ENCODE peak calls at places on chromosomes 16 and 17, in eight cellular contexts. One of them, this sample, is unnamed.

GRCh38 chr17:74961657-74962360 is 10.8 kb downstream of the HID1 start:
- DNase-seq in stimulated activated CD4-positive, alpha-beta T cell treated with anti-CD3 and anti-CD28 coated beads, Interleukin-2, amount 100 ng/mL, for 24 hours: peak; percentile 93
- DNase-seq in NCI-H345: peak; percentile 91
- DNase-seq in fibroblast of pulmonary artery: peak; percentile 90
- DNase-seq in ascending aorta: peak; percentile 91
- DNase-seq in activated T-helper 1 cell treated with Interleukin-2 at 50 U/mL for 16 hours: peak; percentile 70
- DNase-seq in NCI-H1092: peak; percentile 77
- DNase-seq in stimulated activated CD8-positive, alpha-beta memory T cell treated with anti-CD3 and anti-CD28 coated beads, Interleukin-15, amount 100 ng/mL, for 1 hour: peak; percentile 81
- DNase-seq in this sample: peak; percentile 83

GRCh38 chr16:69138608-69139007 is 6.2 kb downstream of the UTP4 start:
- DNase-seq in NCI-H345: no peak
- DNase-seq in stimulated activated CD8-positive, alpha-beta memory T cell treated with anti-CD3 and anti-CD28 coated beads, Interleukin-15, amount 100 ng/mL, for 1 hour: no peak
- DNase-seq in fibroblast of pulmonary artery: no peak
- DNase-seq in NCI-H1092: no peak
- DNase-seq in activated T-helper 1 cell treated with Interleukin-2 at 50 U/mL for 16 hours: no peak
- DNase-seq in ascending aorta: no peak
- DNase-seq in stimulated activated CD4-positive, alpha-beta T cell treated with anti-CD3 and anti-CD28 coated beads, Interleukin-2, amount 100 ng/mL, for 24 hours: no peak
- DNase-seq in this sample: no peak

GRCh38 chr17:77332981-77333685 is 192.4 kb downstream of the SEC14L1 start:
- DNase-seq in ascending aorta: peak; percentile 33
- DNase-seq in NCI-H345: no peak
- DNase-seq in activated T-helper 1 cell treated with Interleukin-2 at 50 U/mL for 16 hours: no peak
- DNase-seq in stimulated activated CD8-positive, alpha-beta memory T cell treated with anti-CD3 and anti-CD28 coated beads, Interleukin-15, amount 100 ng/mL, for 1 hour: no peak
- DNase-seq in stimulated activated CD4-positive, alpha-beta T cell treated with anti-CD3 and anti-CD28 coated beads, Interleukin-2, amount 100 ng/mL, for 24 hours: peak; percentile 60
- DNase-seq in NCI-H1092: no peak
- DNase-seq in fibroblast of pulmonary artery: peak; percentile 68
- DNase-seq in this sample: peak; percentile 98

GRCh38 chr17:29677139-29677834 is 54.6 kb upstream of the CORO6 start:
- DNase-seq in NCI-H345: no peak
- DNase-seq in stimulated activated CD4-positive, alpha-beta T cell treated with anti-CD3 and anti-CD28 coated beads, Interleukin-2, amount 100 ng/mL, for 24 hours: no peak
- DNase-seq in fibroblast of pulmonary artery: peak; percentile 61
- DNase-seq in ascending aorta: peak; percentile 65
- DNase-seq in stimulated activated CD8-positive, alpha-beta memory T cell treated with anti-CD3 and anti-CD28 coated beads, Interleukin-15, amount 100 ng/mL, for 1 hour: no peak
- DNase-seq in activated T-helper 1 cell treated with Interleukin-2 at 50 U/mL for 16 hours: no peak
- DNase-seq in NCI-H1092: no peak
- DNase-seq in this sample: peak; percentile 83

GRCh38 chr16:50908468-50908867 is 166.6 kb downstream of the CYLD start:
- DNase-seq in activated T-helper 1 cell treated with Interleukin-2 at 50 U/mL for 16 hours: no peak
- DNase-seq in NCI-H1092: no peak
- DNase-seq in stimulated activated CD8-positive, alpha-beta memory T cell treated with anti-CD3 and anti-CD28 coated beads, Interleukin-15, amount 100 ng/mL, for 1 hour: no peak
- DNase-seq in ascending aorta: no peak
- DNase-seq in NCI-H345: no peak
- DNase-seq in stimulated activated CD4-positive, alpha-beta T cell treated with anti-CD3 and anti-CD28 coated beads, Interleukin-2, amount 100 ng/mL, for 24 hours: no peak
- DNase-seq in fibroblast of pulmonary artery: no peak
- DNase-seq in this sample: no peak

GRCh38 chr17:79368521-79368920 is 242.3 kb downstream of the RBFOX3 start:
- DNase-seq in ascending aorta: no peak
- DNase-seq in activated T-helper 1 cell treated with Interleukin-2 at 50 U/mL for 16 hours: no peak
- DNase-seq in NCI-H345: no peak
- DNase-seq in NCI-H1092: no peak
- DNase-seq in stimulated activated CD4-positive, alpha-beta T cell treated with anti-CD3 and anti-CD28 coated beads, Interleukin-2, amount 100 ng/mL, for 24 hours: no peak
- DNase-seq in fibroblast of pulmonary artery: no peak
- DNase-seq in stimulated activated CD8-positive, alpha-beta memory T cell treated with anti-CD3 and anti-CD28 coated beads, Interleukin-15, amount 100 ng/mL, for 1 hour: no peak
- DNase-seq in this sample: no peak

GRCh38 chr16:81707411-81708321 is 71.4 kb upstream of the PLCG2 start:
- DNase-seq in stimulated activated CD8-positive, alpha-beta memory T cell treated with anti-CD3 and anti-CD28 coated beads, Interleukin-15, amount 100 ng/mL, for 1 hour: no peak
- DNase-seq in ascending aorta: no peak
- DNase-seq in activated T-helper 1 cell treated with Interleukin-2 at 50 U/mL for 16 hours: no peak
- DNase-seq in NCI-H1092: no peak
- DNase-seq in NCI-H345: peak; percentile 18
- DNase-seq in fibroblast of pulmonary artery: peak; percentile 39
- DNase-seq in stimulated activated CD4-positive, alpha-beta T cell treated with anti-CD3 and anti-CD28 coated beads, Interleukin-2, amount 100 ng/mL, for 24 hours: no peak
- DNase-seq in this sample: peak; percentile 63

GRCh38 chr17:49510720-49511110 is 15.6 kb downstream of the NGFR start:
- DNase-seq in activated T-helper 1 cell treated with Interleukin-2 at 50 U/mL for 16 hours: no peak
- DNase-seq in NCI-H345: no peak
- DNase-seq in stimulated activated CD8-positive, alpha-beta memory T cell treated with anti-CD3 and anti-CD28 coated beads, Interleukin-15, amount 100 ng/mL, for 1 hour: no peak
- DNase-seq in fibroblast of pulmonary artery: no peak
- DNase-seq in NCI-H1092: no peak
- DNase-seq in ascending aorta: no peak
- DNase-seq in stimulated activated CD4-positive, alpha-beta T cell treated with anti-CD3 and anti-CD28 coated beads, Interleukin-2, amount 100 ng/mL, for 24 hours: no peak
- DNase-seq in this sample: no peak

GRCh38 chr16:68055395-68055794 is 29.8 kb upstream of the NFATC3 start:
- DNase-seq in NCI-H345: no peak
- DNase-seq in stimulated activated CD8-positive, alpha-beta memory T cell treated with anti-CD3 and anti-CD28 coated beads, Interleukin-15, amount 100 ng/mL, for 1 hour: no peak
- DNase-seq in activated T-helper 1 cell treated with Interleukin-2 at 50 U/mL for 16 hours: no peak
- DNase-seq in stimulated activated CD4-positive, alpha-beta T cell treated with anti-CD3 and anti-CD28 coated beads, Interleukin-2, amount 100 ng/mL, for 24 hours: no peak
- DNase-seq in NCI-H1092: no peak
- DNase-seq in ascending aorta: no peak
- DNase-seq in fibroblast of pulmonary artery: no peak
- DNase-seq in this sample: no peak

GRCh38 chr16:89738538-89739317 is 17.4 kb downstream of the ZNF276 start:
- DNase-seq in stimulated activated CD4-positive, alpha-beta T cell treated with anti-CD3 and anti-CD28 coated beads, Interleukin-2, amount 100 ng/mL, for 24 hours: no peak
- DNase-seq in NCI-H1092: no peak
- DNase-seq in activated T-helper 1 cell treated with Interleukin-2 at 50 U/mL for 16 hours: no peak
- DNase-seq in ascending aorta: no peak
- DNase-seq in fibroblast of pulmonary artery: no peak
- DNase-seq in NCI-H345: no peak
- DNase-seq in stimulated activated CD8-positive, alpha-beta memory T cell treated with anti-CD3 and anti-CD28 coated beads, Interleukin-15, amount 100 ng/mL, for 1 hour: no peak
- DNase-seq in this sample: no peak

This sample was measured in fibroblast of mammary gland.